ENCODE peak calls at places on chromosomes 13 and 19, in ten cellular contexts. X is thoracic aorta, P is stomach, F is astrocyte, G is tibial artery, Y is PC-3, I is colonic mucosa, H is lung, Q is body of pancreas, R is cardiac muscle cell. N is an unnamed sample.

GRCh38 chr19:23558541-23558940 is 128.5 kb downstream of the ZNF675 start:
- DNase-seq in P (no peak), I (no peak), X (no peak), H (no peak), R (no peak), Q (no peak), Y (peak; percentile 72), G (no peak), F (no peak), N (no peak)

GRCh38 chr19:854549-854948 is 2.4 kb downstream of the ELANE start:
- DNase-seq in Q (no peak), Y (no peak), X (no peak), P (no peak), R (no peak), G (no peak), I (no peak), H (no peak), F (no peak), N (no peak)

GRCh38 chr13:39821977-39822376 is 166.5 kb downstream of the COG6 start:
- DNase-seq in G (no peak), I (no peak), Q (no peak), X (no peak), R (no peak), Y (no peak), F (no peak), H (no peak), P (no peak), N (no peak)

GRCh38 chr13:83485101-83485500 is 397.2 kb downstream of the SLITRK1 start:
- DNase-seq in Q (no peak), Y (no peak), P (no peak), G (no peak), I (no peak), H (no peak), F (no peak), R (no peak), X (no peak), N (no peak)

GRCh38 chr19:28028881-28029280 is 1184.1 kb downstream of the UQCRFS1 start:
- DNase-seq in X (no peak), Q (no peak), H (no peak), I (no peak), R (no peak), G (no peak), Y (no peak), P (no peak), F (no peak), N (no peak)

GRCh38 chr19:14446336-14447036 is 13.4 kb downstream of the PKN1 start:
- DNase-seq in Y (no peak), R (no peak), F (no peak), P (no peak), X (no peak), I (no peak), G (no peak), Q (no peak), H (no peak), N (no peak)

GRCh38 chr19:11656535-11656934 is 59.3 kb downstream of the ZNF627 start:
- DNase-seq in X (no peak), P (no peak), Q (no peak), R (no peak), Y (no peak), G (no peak), H (no peak), I (no peak), F (no peak), N (no peak)

GRCh38 chr19:6135367-6135766 is at the start of gene ACSBG2:
- DNase-seq in I (no peak), H (no peak), P (no peak), Y (no peak), R (no peak), G (no peak), F (no peak), Q (no peak), X (no peak), N (no peak)

GRCh38 chr19:38649305-38650179 is 2.1 kb downstream of the ACTN4 start:
- DNase-seq in R (no peak), I (peak; percentile 91), Q (peak; percentile 86), Y (peak; percentile 80), P (peak; percentile 61), X (no peak), G (no peak), H (peak; percentile 62), F (no peak), N (peak; percentile 88)

GRCh38 chr19:50850738-50851137 is 4.0 kb upstream of the KLK3 start:
- DNase-seq in X (no peak), H (no peak), Q (no peak), I (no peak), R (no peak), F (no peak), Y (no peak), G (no peak), P (no peak), N (no peak)

GRCh38 chr19:3382460-3383100 is 16.2 kb downstream of the NFIC start:
- DNase-seq in G (no peak), R (no peak), X (no peak), F (no peak), Q (peak; percentile 9), H (no peak), P (no peak), I (no peak), Y (no peak), N (no peak)
- H3K4me1 ChIP-seq in G (peaks cover 100% of the 10 kb centered on the region), R (peaks cover 30% of the 10 kb centered on the region), X (peaks cover 65% of the 10 kb centered on the region), F (peaks cover 5% of the 10 kb centered on the region), Q (peaks cover 92% of the 10 kb centered on the region), H (no peaks in the 10 kb centered on the region), P (peaks cover 98% of the 10 kb centered on the region), I (peaks cover under 1% of the 10 kb centered on the region), Y (no peaks in the 10 kb centered on the region), N (peaks cover 29% of the 10 kb centered on the region)

DNA sequence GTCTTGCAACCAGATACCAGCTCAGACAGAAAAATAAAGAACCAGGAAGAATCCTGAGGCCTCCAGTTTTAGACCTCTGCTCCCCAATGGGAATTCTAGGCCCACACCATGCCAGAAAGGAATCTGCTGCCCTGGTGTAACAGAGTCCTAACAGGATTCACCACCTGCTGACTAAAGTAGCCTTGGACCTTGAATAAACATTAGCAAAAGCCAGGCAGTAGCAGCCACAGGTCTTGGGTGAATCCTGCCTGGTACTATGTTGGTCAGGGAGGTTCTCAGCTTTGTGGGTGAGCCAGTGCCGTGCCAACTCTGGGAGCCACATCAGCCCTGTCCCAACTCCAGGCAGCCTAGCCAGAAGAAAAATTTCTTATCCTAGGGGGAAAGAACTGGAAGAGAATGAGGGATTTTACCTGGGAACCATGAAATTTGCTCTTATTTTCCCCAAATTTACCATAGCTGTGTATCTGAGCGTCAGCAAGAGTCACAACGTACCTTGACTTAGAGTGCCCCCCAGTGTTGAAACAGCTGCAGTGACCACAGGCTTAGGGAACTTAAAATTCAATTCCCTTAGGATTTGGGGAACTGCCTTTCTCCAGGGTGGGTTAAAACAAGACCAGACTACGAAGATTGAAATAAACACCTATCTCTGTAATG is 1895.6 kb upstream of the PRR20A start:
- DNase-seq in H (no peak), X (no peak), P (no peak), I (no peak), Y (no peak), G (no peak), Q (no peak), F (no peak), R (peak; percentile 25), N (no peak)
- TF ChIP-seq CTCF in H (no peak), X (no peak), P (no peak), I (no peak), Y (peak; percentile 26), G (no peak), Q (peak; percentile 47), F (peak; percentile 34), R (no peak), N (no peak)

GRCh38 chr19:52307275-52307674 is 10.3 kb downstream of the ZNF480 start:
- DNase-seq in X (no peak), I (no peak), F (peak; percentile 39), R (no peak), Q (no peak), P (no peak), Y (no peak), H (no peak), G (no peak), N (no peak)
- H3K9me3 ChIP-seq in X (peaks cover 74% of the 10 kb centered on the region), I (peaks cover 9% of the 10 kb centered on the region), F (peaks cover 33% of the 10 kb centered on the region), R (peaks cover 14% of the 10 kb centered on the region), Q (peaks cover 54% of the 10 kb centered on the region), P (peaks cover 97% of the 10 kb centered on the region), Y (peaks cover 67% of the 10 kb centered on the region), H (peaks cover 29% of the 10 kb centered on the region), G (peaks cover 68% of the 10 kb centered on the region), N (peaks cover 47% of the 10 kb centered on the region)

DNA sequence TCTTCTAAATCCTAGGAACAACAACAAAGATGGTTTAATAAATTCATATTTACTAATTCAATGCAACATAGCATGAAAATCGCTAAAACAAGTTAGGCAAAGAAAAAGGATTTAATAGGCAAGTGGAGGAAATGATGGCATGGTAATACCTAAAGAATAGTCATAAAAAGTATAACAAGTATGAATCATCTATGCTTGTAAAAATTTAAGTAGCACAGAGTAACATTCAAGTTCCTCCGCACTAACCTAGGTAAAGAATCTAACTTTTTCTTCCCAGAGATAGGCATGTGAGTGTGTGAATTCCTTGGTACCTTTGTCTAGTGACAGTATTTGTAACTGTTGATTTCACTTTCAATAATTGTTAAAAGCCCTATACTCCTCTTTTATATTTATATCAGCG is 42.6 kb downstream of the RCBTB2 start:
- DNase-seq in H (no peak), F (no peak), G (no peak), R (no peak), X (no peak), P (no peak), Y (peak; percentile 76), Q (no peak), I (no peak), N (no peak)
- H3K4me1 ChIP-seq in H (peaks cover 2% of the 10 kb centered on the region), F (no peaks in the 10 kb centered on the region), G (no peaks in the 10 kb centered on the region), R (no peaks in the 10 kb centered on the region), X (no peaks in the 10 kb centered on the region), P (peaks cover 44% of the 10 kb centered on the region), Y (peaks cover 55% of the 10 kb centered on the region), Q (peaks cover 4% of the 10 kb centered on the region), I (no peaks in the 10 kb centered on the region), N (no peaks in the 10 kb centered on the region)

DNA sequence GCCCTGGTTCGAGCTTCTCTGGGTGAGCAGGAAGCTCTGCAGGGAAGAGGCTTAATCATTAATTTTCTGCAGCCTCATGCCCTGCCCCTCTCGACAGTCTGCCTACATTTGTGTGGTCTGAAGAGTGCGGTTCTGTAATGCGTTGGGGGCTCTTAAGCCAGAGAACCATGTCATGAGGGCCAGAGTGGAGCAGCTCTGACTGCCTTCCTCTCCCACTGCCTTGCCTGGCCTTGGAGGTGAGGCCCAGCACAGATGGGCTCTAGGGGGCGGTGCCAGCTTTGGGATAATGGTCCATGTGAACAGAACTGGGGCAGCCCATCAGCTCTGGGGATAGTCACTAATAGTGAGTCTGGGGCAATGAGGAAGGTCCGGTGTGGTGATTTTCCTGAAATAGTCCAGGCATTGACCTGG is 5.7 kb downstream of the FGF9 start:
- DNase-seq in I (peak; percentile 59), F (no peak), X (no peak), P (peak; percentile 41), G (no peak), R (peak; percentile 62), Q (peak; percentile 46), Y (no peak), H (no peak), N (no peak)
- TF ChIP-seq CTCF in I (no peak), F (no peak), X (no peak), P (no peak), G (no peak), R (no peak), Q (no peak), Y (no peak), H (no peak), N (peak; percentile 21)

GRCh38 chr19:20879501-20879900 is 43.5 kb upstream of the ZNF85 start:
- DNase-seq in Y (no peak), G (no peak), I (no peak), R (no peak), F (no peak), Q (no peak), H (no peak), X (no peak), P (no peak), N (no peak)
- H3K9me3 ChIP-seq in Y (peaks cover 58% of the 10 kb centered on the region), G (peaks cover 8% of the 10 kb centered on the region), I (no peaks in the 10 kb centered on the region), R (no peaks in the 10 kb centered on the region), F (peaks cover 64% of the 10 kb centered on the region), Q (no peaks in the 10 kb centered on the region), H (no peaks in the 10 kb centered on the region), X (no peaks in the 10 kb centered on the region), P (peaks cover 80% of the 10 kb centered on the region), N (peaks cover 21% of the 10 kb centered on the region)

N was measured in kidney.